ENCODE peak calls at places on chromosomes 6 and 20, in six cellular contexts. W is SK-N-SH, S is K562, N is H1, H is GM12878, E is HepG2. X is an unnamed sample.

GRCh38 chr20:14622796-14623195 is 285.4 kb upstream of the FLRT3 start:
- DNase-seq in N (peak; percentile 21), S (no peak), W (no peak), E (peak; percentile 27), H (no peak), X (no peak)

GRCh38 chr20:11274137-11274536 is 600.3 kb upstream of the JAG1 start:
- DNase-seq in S (peak; percentile 3), W (peak; percentile 67), N (no peak), H (no peak), E (peak; percentile 75), X (no peak)

GRCh38 chr6:145960918-145961604 is 3.1 kb downstream of the SHPRH start:
- DNase-seq in E (no peak), S (no peak), N (no peak), H (no peak), W (no peak), X (no peak)

GRCh38 chr6:131063028-131063763 is at the start of gene EPB41L2:
- DNase-seq in H (peak; percentile 26), E (peak; percentile 91), W (peak; percentile 69), S (peak; percentile 86), N (peak; percentile 69), X (peak; percentile 4)

GRCh38 chr6:146876271-146877151 is 277.7 kb downstream of the ADGB start:
- DNase-seq in N (no peak), S (peak; percentile 98), W (no peak), H (no peak), E (no peak), X (peak; percentile 80)

GRCh38 chr20:63449796-63450730 is 22.4 kb downstream of the KCNQ2 start:
- DNase-seq in S (no peak), N (no peak), H (no peak), E (no peak), W (peak; percentile 62), X (no peak)

GRCh38 chr6:118896339-118897136 is 2.6 kb downstream of the ASF1A start:
- DNase-seq in N (no peak), S (peak; percentile 74), E (peak; percentile 78), W (peak; percentile 31), H (no peak), X (peak; percentile 28)

GRCh38 chr6:39190545-39191235 is 38.6 kb downstream of the KCNK5 start:
- DNase-seq in W (no peak), N (no peak), S (no peak), E (no peak), H (no peak), X (no peak)

GRCh38 chr20:63073051-63073737 is 66.4 kb upstream of the BHLHE23 start:
- DNase-seq in E (no peak), H (no peak), W (peak; percentile 71), S (no peak), N (no peak), X (no peak)

GRCh38 chr6:156864557-156864956 is 87.4 kb downstream of the ARID1B start:
- DNase-seq in H (no peak), E (no peak), S (no peak), W (no peak), N (no peak), X (no peak)

GRCh38 chr20:25280051-25280573 is 32.2 kb downstream of the PYGB start:
- DNase-seq in N (no peak), W (peak; percentile 60), S (no peak), E (no peak), H (no peak), X (no peak)

GRCh38 chr6:91822581-91822980 is 1235.7 kb upstream of the MAP3K7 start:
- DNase-seq in W (no peak), S (no peak), N (no peak), E (no peak), H (no peak), X (no peak)

GRCh38 chr20:23246682-23247664 is 103.6 kb upstream of the NXT1 start:
- DNase-seq in W (no peak), S (peak; percentile 22), N (no peak), E (no peak), H (peak; percentile 31), X (no peak)

GRCh38 chr20:50192364-50193168 is 1.9 kb downstream of the CEBPB start:
- DNase-seq in W (peak; percentile 85), S (peak; percentile 94), N (no peak), H (peak; percentile 25), E (peak; percentile 92), X (peak; percentile 65)

GRCh38 chr20:63186528-63187316 is 29.2 kb downstream of the YTHDF1 start:
- DNase-seq in E (peak; percentile 27), H (no peak), N (no peak), S (no peak), W (no peak), X (no peak)

GRCh38 chr20:4666001-4666470 is 55.7 kb upstream of the PRND start:
- DNase-seq in E (no peak), H (no peak), W (no peak), N (no peak), S (no peak), X (peak; percentile 63)

GRCh38 chr6:164085086-164085485 is 670.6 kb downstream of the QKI start:
- DNase-seq in W (no peak), S (no peak), N (no peak), H (no peak), E (no peak), X (no peak)

GRCh38 chr6:168126566-168127383 is 47.8 kb upstream of the FRMD1 start:
- DNase-seq in S (no peak), E (no peak), N (no peak), H (no peak), W (no peak), X (no peak)

GRCh38 chr6:158353851-158354508 is 41.7 kb downstream of the TULP4 start:
- DNase-seq in S (no peak), W (no peak), H (no peak), E (no peak), N (no peak), X (no peak)

GRCh38 chr6:158354509-158354877 is 42.2 kb downstream of the TULP4 start:
- DNase-seq in H (no peak), N (no peak), E (no peak), W (no peak), S (no peak), X (no peak)

GRCh38 chr6:158356586-158357546 is 44.6 kb downstream of the TULP4 start:
- DNase-seq in W (peak; percentile 33), N (no peak), S (no peak), H (no peak), E (no peak), X (no peak)

GRCh38 chr6:158358450-158359077 is 46.3 kb downstream of the TULP4 start:
- DNase-seq in N (no peak), E (no peak), H (no peak), W (peak; percentile 65), S (no peak), X (no peak)

DNA sequence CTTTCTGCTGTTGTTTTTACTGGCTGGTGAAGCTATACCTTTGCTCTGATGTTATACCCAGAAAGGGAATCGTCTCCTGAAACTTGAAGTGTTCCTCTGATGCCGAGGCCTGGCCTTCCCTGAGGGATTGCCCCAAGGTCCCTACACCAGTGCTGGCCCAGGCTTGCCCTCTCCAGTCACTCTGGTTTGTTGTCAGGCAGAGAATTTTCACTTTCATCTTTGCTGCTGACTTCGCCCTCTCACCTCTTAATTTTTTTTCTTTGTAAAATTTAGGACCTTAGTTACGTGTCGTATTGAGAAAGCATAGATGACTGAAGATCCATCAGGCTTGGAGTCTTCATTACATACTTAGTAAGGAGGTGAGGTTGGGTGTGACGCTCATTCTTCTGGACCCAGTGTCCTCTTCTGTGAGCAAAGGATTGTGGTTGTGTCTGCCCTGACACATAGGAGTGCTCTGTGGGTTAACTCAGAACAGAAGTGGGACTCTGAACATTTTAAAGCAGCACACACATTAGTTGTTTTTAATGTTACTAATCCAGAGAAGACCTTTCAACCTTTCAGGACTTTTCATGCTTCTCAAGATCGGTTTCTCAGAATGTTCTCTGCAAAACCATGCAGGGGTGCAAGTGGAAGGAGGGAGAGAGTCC is 45.4 kb downstream of the TULP4 start:
- DNase-seq in E (no peak), S (no peak), N (no peak), H (peak; percentile 62), W (no peak), X (no peak)
- TF ChIP-seq GABPA in E (no peak), S (no peak), N (no peak), H (no peak), W (no peak), X (no peak)

DNA sequence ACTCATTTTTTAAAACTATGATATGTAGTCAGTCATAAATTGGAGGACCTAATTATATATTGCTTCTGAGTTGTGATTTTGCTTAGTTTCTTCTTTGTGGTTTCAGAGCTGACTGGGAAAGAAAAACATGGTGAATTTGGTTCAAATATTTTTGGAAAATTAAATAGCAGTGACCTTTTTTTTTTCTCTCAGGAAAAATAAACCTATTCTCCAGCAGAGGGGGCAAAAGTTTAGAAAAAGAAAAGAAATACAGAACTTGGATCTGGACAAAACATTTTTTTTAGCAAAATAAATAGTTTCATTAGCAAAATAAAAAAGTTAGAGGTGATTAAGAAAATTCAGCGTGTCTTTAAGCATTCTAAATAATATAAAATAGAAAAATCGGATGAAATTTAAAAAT is 10.2 kb downstream of the COL10A1 start:
- DNase-seq in E (no peak), N (no peak), S (peak; percentile 9), W (no peak), H (no peak), X (no peak)
- TF ChIP-seq CTCF in E (no peak), N (no peak), S (peak; percentile 9), W (peak; percentile 70), H (peak; percentile 17), X (no peak)

DNA sequence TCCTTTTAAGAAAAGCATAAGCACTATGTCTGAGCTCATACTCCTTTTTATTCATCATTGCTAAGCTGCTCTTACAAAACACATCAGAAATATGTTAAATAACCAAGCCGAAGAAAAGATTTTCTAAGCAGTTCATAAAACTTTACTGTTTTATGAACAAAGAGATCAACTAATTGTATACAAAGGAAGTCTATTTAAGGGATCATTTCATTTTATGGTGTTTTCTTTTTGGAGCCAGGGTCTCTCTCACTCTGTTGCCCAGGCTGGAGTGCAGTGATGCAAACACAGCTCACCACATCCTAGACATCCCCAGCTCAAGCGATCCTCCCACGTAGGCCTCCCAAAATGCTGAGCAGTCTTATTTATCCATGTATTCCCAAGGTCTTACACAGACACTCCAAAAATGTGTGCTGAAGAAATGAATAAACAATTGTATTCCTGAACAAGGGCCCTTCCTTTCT is 9.3 kb downstream of the NUDT3 start:
- DNase-seq in W (no peak), S (no peak), H (no peak), E (peak; percentile 26), N (no peak), X (no peak)
- H3K27ac ChIP-seq in W (no peak overlapping the region), S (peak overlapping the region; percentile 24), H (no peak overlapping the region), E (peak overlapping the region; percentile 7), N (no peak overlapping the region), X (no peak overlapping the region)

DNA sequence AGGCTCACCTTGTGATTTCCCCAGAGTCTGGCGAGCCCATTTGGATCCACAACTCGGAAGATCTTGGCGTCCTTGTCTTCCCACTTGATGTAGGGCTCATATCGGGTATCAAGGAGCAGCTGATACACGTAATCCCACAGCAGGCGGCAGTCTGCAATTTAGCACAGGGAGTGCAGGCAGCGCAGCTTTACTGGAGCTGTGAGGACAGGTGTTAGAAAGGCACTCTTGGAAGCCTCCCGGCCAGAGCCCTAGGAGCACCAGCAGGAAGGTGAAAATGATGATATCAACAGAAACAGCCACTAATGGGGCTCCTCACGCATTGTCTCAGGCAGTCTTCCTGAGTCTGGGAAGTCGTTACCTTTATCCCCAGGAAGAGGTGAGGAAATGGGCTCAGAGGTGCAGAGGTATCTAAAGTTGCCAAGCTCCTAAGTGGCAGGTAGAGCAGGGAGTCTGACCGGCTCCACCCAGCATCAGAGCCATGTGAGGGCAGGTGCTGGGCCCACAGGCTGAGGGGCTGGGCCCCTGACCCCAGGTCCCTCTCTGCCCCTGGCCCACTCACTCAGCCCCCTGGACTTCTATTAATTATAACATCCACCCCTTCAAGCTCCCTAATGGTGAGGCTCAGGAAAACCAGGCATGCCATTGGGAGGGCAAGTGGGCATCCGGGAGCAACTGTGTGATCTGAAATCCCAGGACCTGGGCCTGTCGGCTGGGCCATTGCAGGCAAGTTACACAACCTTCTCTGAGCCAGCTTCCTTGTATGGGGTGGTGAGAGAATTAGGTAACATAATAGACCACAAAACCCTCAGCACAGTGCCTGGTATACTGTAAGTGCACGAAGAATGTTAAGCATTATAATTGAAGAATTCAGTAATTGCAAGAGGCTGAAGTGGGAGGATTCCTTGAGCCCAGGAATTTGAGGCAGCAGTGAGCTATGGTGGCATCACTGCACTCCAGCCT is 18.3 kb downstream of the ETV7 start:
- DNase-seq in N (no peak), H (no peak), E (no peak), S (peak; percentile 33), W (no peak), X (peak; percentile 91)
- TF ChIP-seq GABPA in N (no peak), H (no peak), E (no peak), S (no peak), W (no peak), X (no peak)

X was measured in HL-60.